ENCODE peak calls at places on chromosomes 1 and 21, in four cellular contexts. Z, Y, G and E are unnamed samples. For H3K4me1, the result is how much of the 10 kb centered on the place peaks cover.

GRCh38 chr1:110433803-110434202 is 17.1 kb upstream of the PROK1 start:
- DNase-seq in Z (peak), Y (peak), G (peak), E (peak)

GRCh38 chr21:44932366-44933181 is 7.3 kb upstream of the SLX9 start:
- DNase-seq in Z (no peak), Y (no peak), G (peak), E (no peak)

GRCh38 chr1:11071463-11072215 is 11.8 kb upstream of the SRM start:
- DNase-seq in Z (no peak), Y (no peak), G (no peak), E (peak)

GRCh38 chr1:72623299-72623708 is 341.0 kb upstream of the NEGR1 start:
- DNase-seq in Z (no peak), Y (no peak), G (no peak), E (no peak)

GRCh38 chr1:95407864-95408291 is 173.9 kb downstream of the RWDD3 start:
- DNase-seq in Z (no peak), Y (no peak), G (no peak), E (no peak)

GRCh38 chr1:175072131-175072941 is 4.7 kb downstream of the TNN start:
- DNase-seq in Z (no peak), Y (no peak), G (peak), E (no peak)

GRCh38 chr1:228141082-228141870 is 1.2 kb downstream of the GUK1 start:
- DNase-seq in Z (no peak), Y (no peak), G (peak), E (peak)

GRCh38 chr1:209674957-209675566 is at the start of gene G0S2:
- DNase-seq in Z (no peak), Y (no peak), G (peak), E (peak)

GRCh38 chr21:45030637-45031218 is 43.7 kb upstream of the ADARB1 start:
- DNase-seq in Z (no peak), Y (no peak), G (peak), E (no peak)

GRCh38 chr1:156892190-156893047 is 1.1 kb upstream of the PEAR1 start:
- DNase-seq in Z (peak), Y (peak), G (peak), E (peak)

GRCh38 chr1:180094705-180095280 is 59.9 kb upstream of the QSOX1 start:
- DNase-seq in Z (no peak), Y (no peak), G (no peak), E (no peak)

GRCh38 chr1:59163268-59164092 is 133.4 kb upstream of the FGGY start:
- DNase-seq in Z (no peak), Y (no peak), G (no peak), E (no peak)

GRCh38 chr1:19185976-19186375 is 24.1 kb downstream of the UBR4 start:
- DNase-seq in Z (no peak), Y (no peak), G (no peak), E (no peak)

GRCh38 chr1:19177811-19178210 is 32.3 kb downstream of the UBR4 start:
- DNase-seq in Z (no peak), Y (no peak), G (no peak), E (no peak)

GRCh38 chr1:19178734-19179398 is 31.2 kb downstream of the UBR4 start:
- DNase-seq in Z (no peak), Y (no peak), G (no peak), E (no peak)

GRCh38 chr1:19179597-19180271 is 30.3 kb downstream of the UBR4 start:
- DNase-seq in Z (peak), Y (no peak), G (no peak), E (peak)

GRCh38 chr1:19182223-19182622 is 27.8 kb downstream of the UBR4 start:
- DNase-seq in Z (no peak), Y (no peak), G (no peak), E (no peak)
- TF ChIP-seq POLR2A in Z (no peak), Y (no peak), G (no peak), E (no peak)

GRCh38 chr21:41929248-41929647 is 24.6 kb downstream of the C2CD2 start:
- DNase-seq in Z (no peak), Y (no peak), G (no peak), E (no peak)
- H3K4me1 ChIP-seq in Z (under half), Y (under half), G (half or more), E (half or more)

GRCh38 chr1:108777839-108778238 is 31.4 kb downstream of the STXBP3 start:
- DNase-seq in Z (no peak), Y (no peak), G (no peak), E (no peak)
- H3K4me3 ChIP-seq in Z (no peak), Y (no peak), G (no peak), E (no peak)

DNA sequence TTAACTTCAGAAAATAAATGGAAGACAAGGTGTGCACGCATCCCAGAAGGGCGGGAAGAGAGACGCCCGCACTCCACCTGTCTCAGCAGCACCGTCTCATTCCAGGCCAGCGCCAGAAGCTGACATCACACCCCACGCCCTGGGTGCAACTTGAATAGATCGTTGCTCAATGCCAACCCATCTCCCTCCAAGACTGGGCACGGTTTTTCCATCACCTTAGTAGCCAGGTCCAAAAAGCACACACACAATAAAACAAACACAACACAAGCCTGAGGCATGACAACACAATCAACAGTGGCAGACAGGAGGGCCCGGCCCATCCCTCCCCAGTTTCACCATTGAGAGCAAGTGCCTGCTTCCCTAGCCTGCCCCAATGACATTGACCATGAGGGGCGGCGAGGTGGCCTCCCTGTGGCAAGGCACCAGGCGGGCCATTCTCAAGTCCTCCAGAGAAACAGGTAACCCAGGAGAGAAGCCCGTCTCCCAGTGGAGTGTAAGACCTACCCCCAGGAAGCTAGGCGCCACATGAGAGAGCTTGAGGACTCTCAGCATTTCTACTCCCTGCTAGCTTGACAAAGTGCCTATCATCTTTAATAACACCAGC is 2.7 kb downstream of the IFFO2 start:
- DNase-seq in Z (no peak), Y (no peak), G (no peak), E (no peak)
- TF ChIP-seq POLR2A in Z (no peak), Y (no peak), G (no peak), E (no peak)

DNA sequence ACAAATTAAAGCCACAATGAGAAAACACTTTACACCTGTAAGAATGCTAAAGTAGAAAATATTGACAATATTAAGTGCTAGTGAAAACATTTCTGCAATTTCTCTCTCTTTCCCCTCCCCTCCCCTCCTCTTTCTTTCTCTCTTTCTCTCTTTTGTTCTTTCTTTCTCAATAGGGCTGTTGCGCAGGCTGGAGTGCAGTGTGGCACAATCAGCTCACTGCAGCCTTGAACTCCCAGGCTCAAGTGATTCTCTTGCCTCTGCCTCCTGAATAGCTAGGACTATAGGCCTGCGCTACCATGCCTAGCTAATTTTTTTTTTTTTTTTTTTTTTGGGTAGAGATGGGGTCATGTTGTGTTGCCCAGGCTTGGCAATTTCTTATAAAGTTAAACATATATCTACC is 5.9 kb upstream of the SHISAL2A start:
- DNase-seq in Z (no peak), Y (no peak), G (no peak), E (peak)
- H3K4me1 ChIP-seq in Z (under half), Y (under half), G (under half), E (under half)

GRCh38 chr1:24288479-24288878 is 30.7 kb upstream of the GRHL3 start:
- DNase-seq in Z (no peak), Y (no peak), G (no peak), E (no peak)

GRCh38 chr1:24289937-24290595 is 29.1 kb upstream of the GRHL3 start:
- DNase-seq in Z (no peak), Y (peak), G (peak), E (peak)

GRCh38 chr1:24292887-24293286 is 26.3 kb upstream of the GRHL3 start:
- DNase-seq in Z (no peak), Y (no peak), G (no peak), E (no peak)

GRCh38 chr1:24292100-24292499 is 27.1 kb upstream of the GRHL3 start:
- DNase-seq in Z (no peak), Y (no peak), G (no peak), E (no peak)

DNA sequence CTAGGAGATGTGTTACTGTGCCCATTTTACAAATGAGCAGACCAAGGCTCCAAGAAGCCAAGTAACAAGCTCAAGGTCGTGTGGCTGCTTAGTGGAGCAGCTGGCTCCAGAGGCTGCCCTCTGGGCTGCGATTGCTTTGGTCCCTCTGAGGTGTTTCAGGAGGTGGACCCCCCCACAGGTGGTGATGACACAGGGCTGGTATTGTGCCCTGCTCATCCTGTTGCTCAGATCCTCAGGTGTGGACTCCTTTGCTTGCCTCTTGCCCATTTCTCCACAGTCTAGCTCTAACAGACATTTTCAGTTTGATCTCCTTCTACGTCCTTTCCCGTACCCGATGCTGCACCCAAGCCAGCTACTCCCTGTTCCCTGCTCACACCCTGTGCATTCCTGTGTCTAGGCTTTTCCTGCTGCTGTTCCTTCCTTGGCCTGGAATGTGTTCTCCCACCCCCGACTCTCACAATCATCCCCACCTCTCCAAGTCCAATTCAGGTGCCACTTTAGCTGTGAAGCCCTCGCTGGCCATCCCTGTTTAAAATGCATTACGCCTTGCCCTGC is 28.1 kb upstream of the GRHL3 start:
- DNase-seq in Z (no peak), Y (no peak), G (no peak), E (no peak)
- H3K4me3 ChIP-seq in Z (no peak), Y (no peak), G (no peak), E (no peak)

DNA sequence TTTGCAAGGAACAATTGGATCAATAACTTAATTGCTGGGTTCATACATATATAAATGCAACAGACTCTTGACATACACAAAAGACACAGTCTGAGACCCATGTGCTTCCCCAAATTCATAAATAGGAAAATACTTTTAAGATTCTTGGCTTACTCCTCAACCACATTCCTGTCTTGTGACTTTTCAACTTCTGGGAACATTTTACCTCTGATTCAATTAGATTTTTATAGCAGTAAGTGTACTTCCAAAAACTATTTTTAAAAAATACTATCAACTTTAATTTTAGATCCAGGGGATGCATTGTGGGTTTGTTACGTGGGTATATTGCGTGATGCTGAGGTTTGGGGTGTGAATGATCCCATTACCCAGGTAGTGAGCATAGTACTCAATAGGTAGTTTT is 406.7 kb downstream of the RPS6KC1 start:
- DNase-seq in Z (no peak), Y (no peak), G (no peak), E (no peak)
- TF ChIP-seq POLR2A in Z (no peak), Y (no peak), G (no peak), E (no peak)